ENCODE peak calls at places on chromosomes 4 and X, in five cellular contexts. W, Y, T, M and A are unnamed samples.

GRCh38 chrX:44915361-44915868 is 42.4 kb downstream of the KDM6A start:
- DNase-seq in W (no peak), Y (no peak), T (no peak), M (peak; percentile 59), A (no peak)

GRCh38 chr4:26406346-26406975 is 83.8 kb downstream of the CCKAR start:
- DNase-seq in W (no peak), Y (no peak), T (no peak), M (no peak), A (no peak)

GRCh38 chrX:130086414-130087207 is 23.7 kb downstream of the ELF4 start:
- DNase-seq in W (no peak), Y (no peak), T (no peak), M (no peak), A (no peak)

GRCh38 chr4:1991596-1992434 is 17.0 kb downstream of the NELFA start:
- DNase-seq in W (no peak), Y (peak; percentile 91), T (no peak), M (no peak), A (peak; percentile 83)

GRCh38 chrX:134734343-134735001 is 76.2 kb upstream of the PLAC1 start:
- DNase-seq in W (no peak), Y (no peak), T (no peak), M (peak; percentile 73), A (no peak)

GRCh38 chrX:5646818-5647217 is 581.8 kb downstream of the NLGN4X start:
- DNase-seq in W (no peak), Y (no peak), T (no peak), M (no peak), A (no peak)

GRCh38 chr4:22686156-22686555 is 6.6 kb upstream of the GBA3 start:
- DNase-seq in W (no peak), Y (no peak), T (no peak), M (peak; percentile 77), A (no peak)

GRCh38 chr4:145937990-145938611 is 522 bp downstream of the ZNF827 start:
- DNase-seq in W (no peak), Y (no peak), T (peak; percentile 11), M (peak; percentile 52), A (no peak)

GRCh38 chr4:181807771-181808170 is 435.4 kb upstream of the TENM3 start:
- DNase-seq in W (no peak), Y (no peak), T (no peak), M (no peak), A (no peak)

GRCh38 chr4:113820164-113820563 is 58.6 kb upstream of the CAMK2D start:
- DNase-seq in W (no peak), Y (no peak), T (no peak), M (no peak), A (no peak)

GRCh38 chr4:181078236-181078635 is 1165.0 kb upstream of the TENM3 start:
- DNase-seq in W (no peak), Y (no peak), T (no peak), M (no peak), A (no peak)

GRCh38 chrX:140822861-140823260 is 113.3 kb downstream of the LINC00632 start:
- DNase-seq in W (no peak), Y (no peak), T (no peak), M (no peak), A (no peak)

GRCh38 chr4:86872135-86872534 is 20.1 kb downstream of the C4orf36 start:
- DNase-seq in W (no peak), Y (no peak), T (no peak), M (no peak), A (no peak)

GRCh38 chr4:5398056-5398455 is 310.3 kb downstream of the EVC2 start:
- DNase-seq in W (no peak), Y (no peak), T (no peak), M (no peak), A (no peak)

GRCh38 chrX:25531096-25531495 is 515.3 kb upstream of the ARX start:
- DNase-seq in W (no peak), Y (no peak), T (no peak), M (peak; percentile 32), A (no peak)

GRCh38 chrX:133444952-133445831 is 29.9 kb upstream of the GPC4 start:
- DNase-seq in W (no peak), Y (no peak), T (no peak), M (peak; percentile 2), A (no peak)

GRCh38 chr4:17339376-17339775 is 172.5 kb downstream of the QDPR start:
- DNase-seq in W (no peak), Y (no peak), T (no peak), M (no peak), A (no peak)

GRCh38 chr4:13866881-13867280 is 239.4 kb upstream of the BOD1L1 start:
- DNase-seq in W (no peak), Y (no peak), T (no peak), M (no peak), A (no peak)

GRCh38 chrX:9745417-9746115 is 20.1 kb downstream of the GPR143 start:
- DNase-seq in W (no peak), Y (no peak), T (peak; percentile 29), M (peak; percentile 78), A (no peak)

GRCh38 chr4:155602351-155603140 is 64.1 kb upstream of the GUCY1A1 start:
- DNase-seq in W (no peak), Y (no peak), T (no peak), M (no peak), A (no peak)

DNA sequence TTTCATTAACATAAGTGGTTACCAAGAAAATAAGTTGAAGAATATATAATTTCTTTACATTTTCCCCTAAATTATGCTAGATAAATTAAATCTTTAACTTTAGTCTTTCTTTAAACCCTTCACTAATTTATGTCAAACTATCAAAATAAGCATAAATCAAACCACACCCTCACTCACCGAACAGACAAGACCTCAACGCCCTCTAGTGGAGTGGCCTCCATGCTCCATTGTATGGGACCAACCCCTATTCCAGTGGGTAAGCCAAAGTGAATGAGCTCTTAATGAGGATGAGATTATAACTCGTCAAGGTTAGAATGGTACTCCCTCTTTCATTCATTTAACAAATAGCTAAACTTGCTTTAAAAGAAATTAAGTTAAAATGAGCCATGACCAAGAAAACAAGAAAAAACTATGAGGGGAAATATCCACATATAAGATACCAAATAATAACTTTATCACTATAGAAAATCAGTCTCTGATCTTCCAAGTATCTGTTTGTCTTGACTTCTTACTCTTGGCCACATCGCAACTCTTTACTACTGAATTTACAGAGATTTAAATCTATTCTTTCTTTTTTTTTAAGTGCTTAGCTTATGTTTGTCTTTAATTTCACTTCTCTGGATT is 15.6 kb upstream of the BBS12 start:
- DNase-seq in W (peak; percentile 65), Y (no peak), T (peak; percentile 72), M (peak; percentile 81), A (no peak)
- TF ChIP-seq CTCF in W (peak; percentile 48), Y (peak; percentile 95), T (peak; percentile 64), M (peak; percentile 93), A (peak; percentile 88)

DNA sequence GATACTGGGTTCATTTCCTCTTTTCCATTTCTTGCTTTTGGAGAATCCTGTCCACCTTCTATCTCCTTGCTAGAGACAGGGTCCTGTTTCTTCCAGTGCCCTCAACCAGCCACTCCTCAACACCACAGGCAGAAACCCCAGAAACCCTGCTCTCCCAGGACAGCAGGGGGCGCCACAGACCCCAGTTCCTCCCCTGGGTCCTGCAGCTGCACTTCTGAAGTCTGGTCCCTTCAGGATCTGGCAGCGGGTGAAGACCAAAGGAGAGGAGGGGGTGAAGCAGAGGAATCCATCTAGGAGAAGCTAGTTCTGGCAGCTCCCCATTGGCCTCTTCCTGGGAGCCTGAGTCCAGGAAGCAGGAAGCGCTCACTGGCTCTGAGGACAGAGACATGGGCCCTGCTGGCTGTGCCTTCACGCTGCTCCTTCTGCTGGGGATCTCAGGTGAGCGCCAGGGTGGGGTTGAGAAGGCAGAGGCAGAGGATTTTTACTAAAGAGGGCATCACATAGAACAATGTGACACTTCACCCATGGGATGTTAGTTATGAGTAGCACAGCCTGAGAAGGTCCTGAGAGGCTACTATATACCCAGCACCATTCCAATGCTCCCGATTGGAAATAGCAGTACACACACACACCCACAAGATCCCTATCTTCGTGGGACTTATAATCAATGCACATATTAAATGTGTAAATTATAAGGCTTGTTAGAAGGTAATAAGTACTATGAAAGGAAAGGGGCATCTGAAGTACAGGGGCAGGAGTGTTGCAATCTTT is at the start of gene PRSS48:
- DNase-seq in W (peak; percentile 70), Y (no peak), T (peak; percentile 88), M (peak; percentile 72), A (no peak)
- TF ChIP-seq CTCF in W (peak; percentile 70), Y (peak; percentile 84), T (peak; percentile 74), M (peak; percentile 91), A (peak; percentile 70)

GRCh38 chr4:150960079-150960478 is 55.0 kb downstream of the LRBA start:
- DNase-seq in W (no peak), Y (no peak), T (no peak), M (peak; percentile 49), A (no peak)

GRCh38 chr4:150962245-150962644 is 52.8 kb downstream of the LRBA start:
- DNase-seq in W (no peak), Y (no peak), T (no peak), M (no peak), A (no peak)

GRCh38 chr4:150961566-150961965 is 53.5 kb downstream of the LRBA start:
- DNase-seq in W (no peak), Y (no peak), T (no peak), M (no peak), A (no peak)

GRCh38 chr4:150964754-150965153 is 50.3 kb downstream of the LRBA start:
- DNase-seq in W (no peak), Y (no peak), T (no peak), M (no peak), A (no peak)

DNA sequence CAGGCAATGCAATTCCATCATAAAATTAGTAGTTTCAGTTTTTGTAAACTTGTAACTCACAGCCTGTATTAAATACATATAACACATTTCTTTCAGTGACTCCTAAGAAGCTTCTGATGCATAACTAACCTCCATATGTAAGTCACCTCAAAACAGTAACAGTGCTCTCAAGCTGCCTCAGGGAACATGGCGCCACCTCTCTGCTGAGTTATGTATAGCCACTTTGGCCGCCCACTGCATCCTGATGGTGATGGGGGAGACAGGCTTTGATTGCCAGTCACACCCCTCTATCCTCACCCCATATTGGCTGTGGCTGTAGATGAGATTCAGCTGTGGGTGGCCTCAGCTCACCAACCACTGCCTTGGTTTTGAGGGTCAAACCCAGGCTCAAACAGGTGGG is 54.3 kb downstream of the LRBA start:
- DNase-seq in W (no peak), Y (no peak), T (peak; percentile 15), M (peak; percentile 40), A (no peak)
- TF ChIP-seq CTCF in W (peak; percentile 36), Y (peak; percentile 63), T (peak; percentile 37), M (peak; percentile 69), A (peak; percentile 52)

GRCh38 chr4:65943076-65943475 is 272.8 kb upstream of the EPHA5 start:
- DNase-seq in W (no peak), Y (no peak), T (peak; percentile 16), M (peak; percentile 80), A (no peak)
- TF ChIP-seq CTCF in W (no peak), Y (peak; percentile 70), T (no peak), M (no peak), A (peak; percentile 51)

DNA sequence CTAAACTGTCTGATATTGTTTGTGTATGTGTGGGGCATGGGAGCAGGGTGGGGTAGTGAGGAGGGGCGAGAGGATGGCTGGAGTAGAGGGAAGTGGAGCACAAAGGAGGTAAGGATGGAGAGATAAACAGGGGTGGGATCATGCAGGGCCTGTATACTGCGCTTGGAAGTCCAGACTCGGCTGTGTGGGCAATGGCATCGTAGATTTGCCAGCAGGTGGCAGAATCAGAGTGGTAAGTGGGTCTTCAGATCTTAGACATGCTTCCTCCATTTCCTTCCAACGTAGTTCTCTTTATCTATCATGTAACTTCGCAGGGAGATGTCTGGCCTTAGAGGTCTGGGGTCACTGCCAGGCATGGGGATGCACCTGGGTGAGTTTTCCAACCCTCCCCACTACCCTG is 155.5 kb downstream of the PDGFRA start:
- DNase-seq in W (no peak), Y (no peak), T (peak; percentile 21), M (peak; percentile 42), A (no peak)
- TF ChIP-seq CTCF in W (no peak), Y (peak; percentile 78), T (peak; percentile 15), M (peak; percentile 32), A (peak; percentile 65)